ENCODE peak calls at places on chromosomes 2 and 18, in ten cellular contexts. U is heart left ventricle; T is CD4-positive, alpha-beta T cell; E is tibial nerve; I is breast epithelium; X is AG04450; Y is HFFc6; M is AG09309; H is thyroid gland; S is lung. W is an unnamed sample.

GRCh38 chr2:28354920-28355520 is 37.6 kb upstream of the FOSL2 start:
- DNase-seq in U (no peak), X (no peak), H (no peak), M (no peak), Y (no peak), I (no peak), T (no peak), S (no peak), E (no peak), W (no peak)

GRCh38 chr2:53987336-53987921 is 16.6 kb upstream of the PSME4 start:
- DNase-seq in Y (peak), E (no peak), T (no peak), U (no peak), H (no peak), I (no peak), M (peak), S (peak), X (peak), W (no peak)

GRCh38 chr2:159150208-159150607 is 136.3 kb downstream of the WDSUB1 start:
- DNase-seq in U (no peak), S (no peak), X (no peak), E (no peak), H (no peak), Y (no peak), T (peak), I (no peak), M (no peak), W (no peak)

GRCh38 chr18:23824235-23824634 is 135.0 kb downstream of the LAMA3 start:
- DNase-seq in I (no peak), H (no peak), U (no peak), S (no peak), T (no peak), Y (no peak), X (no peak), M (no peak), E (no peak), W (no peak)

GRCh38 chr2:80396276-80396675 is 91.7 kb upstream of the LRRTM1 start:
- DNase-seq in Y (no peak), H (no peak), S (no peak), X (no peak), E (no peak), T (no peak), I (no peak), U (no peak), M (no peak), W (no peak)

GRCh38 chr2:144330951-144331651 is 188.8 kb downstream of the ZEB2 start:
- DNase-seq in U (no peak), S (no peak), T (no peak), H (no peak), X (no peak), Y (no peak), M (no peak), E (no peak), I (no peak), W (no peak)

GRCh38 chr2:240426797-240427721 is 8.4 kb upstream of the GPC1 start:
- DNase-seq in S (no peak), U (no peak), I (peak), T (no peak), Y (no peak), X (no peak), M (no peak), H (no peak), E (peak), W (peak)

GRCh38 chr2:235690809-235691450 is 197.1 kb downstream of the AGAP1 start:
- DNase-seq in E (no peak), H (no peak), X (no peak), I (no peak), U (no peak), S (no peak), T (no peak), Y (no peak), M (no peak), W (no peak)

GRCh38 chr18:49090901-49091300 is 140.1 kb upstream of the SMAD7 start:
- DNase-seq in M (no peak), H (no peak), X (no peak), Y (no peak), S (no peak), T (no peak), U (no peak), I (no peak), E (no peak), W (no peak)

GRCh38 chr18:38458673-38459072 is 893.1 kb upstream of the CELF4 start:
- DNase-seq in S (no peak), U (no peak), E (no peak), Y (no peak), T (no peak), M (no peak), H (no peak), I (no peak), X (no peak), W (no peak)

GRCh38 chr18:14943967-14944636 is 196.1 kb downstream of the ANKRD30B start:
- DNase-seq in E (no peak), M (no peak), H (no peak), T (no peak), Y (no peak), S (no peak), X (no peak), I (no peak), U (no peak), W (no peak)

GRCh38 chr18:76822510-76823165 is at the start of gene ZNF236:
- DNase-seq in I (peak), U (peak), S (peak), H (peak), T (peak), Y (peak), X (peak), E (peak), M (peak), W (no peak)

GRCh38 chr2:139669675-139670074 is 889.5 kb upstream of the NXPH2 start:
- DNase-seq in I (no peak), Y (no peak), M (no peak), U (no peak), H (no peak), S (no peak), X (no peak), T (no peak), E (no peak), W (no peak)

GRCh38 chr18:63844254-63844653 is 43.3 kb upstream of the SERPINB2 start:
- DNase-seq in X (no peak), U (no peak), M (no peak), I (no peak), S (no peak), E (no peak), T (no peak), Y (peak), H (no peak), W (no peak)

GRCh38 chr2:2683581-2683980 is 352.5 kb upstream of the MYT1L start:
- DNase-seq in S (no peak), T (no peak), H (no peak), Y (no peak), X (no peak), U (no peak), M (no peak), E (no peak), I (no peak), W (no peak)

GRCh38 chr2:3867451-3867850 is 164.1 kb downstream of the DCDC2C start:
- DNase-seq in S (no peak), U (no peak), E (no peak), X (no peak), T (no peak), Y (no peak), I (no peak), H (peak), M (no peak), W (no peak)

GRCh38 chr2:36507408-36507812 is 90.6 kb downstream of the FEZ2 start:
- DNase-seq in S (peak), M (no peak), E (no peak), X (no peak), I (no peak), H (peak), U (peak), Y (peak), T (no peak), W (no peak)

GRCh38 chr2:224901121-224901676 is 141.1 kb downstream of the DOCK10 start:
- DNase-seq in U (no peak), I (no peak), E (no peak), T (no peak), S (no peak), X (no peak), Y (no peak), H (no peak), M (no peak), W (no peak)

GRCh38 chr2:105393373-105394055 is 5.3 kb downstream of the FHL2 start:
- DNase-seq in X (no peak), E (peak), H (peak), M (no peak), T (no peak), S (no peak), I (no peak), U (peak), Y (no peak), W (no peak)

GRCh38 chr18:80208620-80209019 is 38.7 kb downstream of the PARD6G start:
- DNase-seq in T (no peak), M (no peak), H (no peak), X (no peak), S (no peak), I (no peak), Y (no peak), U (no peak), E (no peak), W (no peak)

GRCh38 chr2:142020368-142020767 is 110.4 kb downstream of the LRP1B start:
- DNase-seq in X (no peak), S (no peak), U (no peak), M (no peak), Y (no peak), E (no peak), T (no peak), H (no peak), I (no peak), W (no peak)

GRCh38 chr2:216691210-216691741 is 4.1 kb downstream of the IGFBP5 start:
- DNase-seq in U (peak), H (peak), E (peak), I (peak), M (no peak), S (peak), Y (peak), T (no peak), X (no peak), W (no peak)

GRCh38 chr18:79736230-79736629 is 56.6 kb downstream of the CTDP1 start:
- DNase-seq in I (no peak), M (no peak), H (no peak), X (no peak), Y (no peak), T (no peak), U (no peak), S (no peak), E (no peak), W (no peak)

GRCh38 chr18:35059280-35059927 is 18.2 kb downstream of the MAPRE2 start:
- DNase-seq in H (peak), U (no peak), M (no peak), Y (no peak), I (no peak), S (no peak), X (no peak), T (no peak), E (no peak), W (no peak)

GRCh38 chr2:179302764-179303561 is 38.3 kb upstream of the SESTD1 start:
- DNase-seq in I (no peak), X (no peak), S (no peak), Y (no peak), T (no peak), H (no peak), M (no peak), E (no peak), U (no peak), W (no peak)

GRCh38 chr2:240579771-240580614 is 6.5 kb upstream of the CAPN10 start:
- DNase-seq in S (peak), T (peak), U (no peak), H (peak), X (no peak), M (peak), E (no peak), I (no peak), Y (peak), W (peak)

GRCh38 chr2:122929347-122929746 is 1095.7 kb upstream of the CNTNAP5 start:
- DNase-seq in T (no peak), I (no peak), U (no peak), S (no peak), M (no peak), X (no peak), H (no peak), E (no peak), Y (no peak), W (no peak)

GRCh38 chr2:91477731-91478672 is 2786.5 kb downstream of the RPIA start:
- DNase-seq in E (no peak), T (no peak), U (peak), Y (no peak), I (peak), H (peak), X (no peak), S (peak), M (no peak), W (no peak)

GRCh38 chr2:110955546-110955945 is 165.2 kb upstream of the BCL2L11 start:
- DNase-seq in M (no peak), T (no peak), H (peak), X (no peak), Y (no peak), I (no peak), S (peak), U (no peak), E (no peak), W (no peak)

GRCh38 chr2:160813506-160813858 is 319.9 kb upstream of the RBMS1 start:
- DNase-seq in U (no peak), S (no peak), I (no peak), X (no peak), E (no peak), Y (no peak), M (no peak), T (no peak), H (no peak), W (no peak)

GRCh38 chr2:38661306-38661705 is 4.6 kb upstream of the GALM start:
- DNase-seq in X (no peak), S (no peak), H (no peak), T (no peak), Y (peak), U (no peak), E (no peak), M (no peak), I (no peak), W (no peak)

DNA sequence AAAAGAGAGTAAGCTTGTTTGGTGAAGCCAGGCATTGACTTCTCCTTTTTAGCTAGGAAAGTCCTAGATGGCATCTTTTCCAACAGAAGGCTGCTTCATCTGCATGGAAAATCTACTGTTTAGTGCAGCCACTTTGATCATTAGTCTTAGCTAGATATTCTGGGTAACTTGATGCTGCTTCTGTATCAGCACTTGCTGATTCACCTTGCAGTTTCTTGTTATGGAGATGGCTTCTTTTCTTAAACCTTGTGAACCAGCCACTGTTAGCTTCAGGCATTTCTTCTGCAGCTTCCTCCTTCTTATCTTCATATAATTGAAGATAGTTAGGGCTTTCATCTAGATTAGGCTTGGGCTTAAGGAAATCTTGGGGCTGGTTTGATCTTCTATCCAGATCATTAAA is 639.7 kb downstream of the TDRD15 start:
- DNase-seq in S (no peak), H (no peak), M (no peak), E (no peak), X (no peak), T (no peak), U (no peak), Y (no peak), I (no peak), W (no peak)
- TF ChIP-seq CTCF in S (no peak), H (no peak), M (no peak), E (no peak), X (no peak), T (no peak), U (no peak), Y (no peak), I (no peak), W (no peak)

GRCh38 chr2:239064891-239065290 is 217.0 kb downstream of the TWIST2 start:
- DNase-seq in U (no peak), I (no peak), E (no peak), H (no peak), T (no peak), M (no peak), X (no peak), Y (no peak), S (no peak), W (no peak)

GRCh38 chr2:239067196-239067865 is 219.4 kb downstream of the TWIST2 start:
- DNase-seq in M (no peak), X (no peak), I (no peak), T (no peak), H (no peak), Y (no peak), S (no peak), E (no peak), U (no peak), W (no peak)

GRCh38 chr2:239065537-239065936 is 217.7 kb downstream of the TWIST2 start:
- DNase-seq in X (no peak), M (no peak), I (no peak), Y (no peak), T (no peak), S (no peak), U (no peak), H (no peak), E (no peak), W (no peak)

GRCh38 chr2:239066597-239066996 is 218.7 kb downstream of the TWIST2 start:
- DNase-seq in M (no peak), U (no peak), T (no peak), E (no peak), I (no peak), S (no peak), H (no peak), Y (no peak), X (no peak), W (no peak)

GRCh38 chr2:239065962-239066361 is 218.1 kb downstream of the TWIST2 start:
- DNase-seq in I (no peak), E (no peak), X (no peak), S (no peak), T (no peak), M (no peak), H (no peak), Y (no peak), U (no peak), W (no peak)
- TF ChIP-seq CTCF in I (no peak), E (no peak), X (no peak), S (no peak), T (no peak), M (no peak), H (no peak), Y (peak), U (no peak), W (no peak)

GRCh38 chr2:101040072-101040471 is 38.0 kb downstream of the RPL31 start:
- DNase-seq in I (no peak), E (no peak), X (no peak), S (no peak), T (no peak), H (no peak), M (no peak), Y (no peak), U (no peak), W (no peak)

GRCh38 chr2:101040761-101041160 is 38.7 kb downstream of the RPL31 start:
- DNase-seq in U (no peak), I (no peak), M (no peak), H (no peak), Y (no peak), S (no peak), X (no peak), E (no peak), T (no peak), W (no peak)

GRCh38 chr2:101036562-101036961 is 34.5 kb downstream of the RPL31 start:
- DNase-seq in S (no peak), I (no peak), Y (peak), U (no peak), T (no peak), M (no peak), H (no peak), X (no peak), E (no peak), W (no peak)

GRCh38 chr2:101037161-101037755 is 35.2 kb downstream of the RPL31 start:
- DNase-seq in S (no peak), E (no peak), I (no peak), M (no peak), H (no peak), T (no peak), U (no peak), X (no peak), Y (no peak), W (no peak)

DNA sequence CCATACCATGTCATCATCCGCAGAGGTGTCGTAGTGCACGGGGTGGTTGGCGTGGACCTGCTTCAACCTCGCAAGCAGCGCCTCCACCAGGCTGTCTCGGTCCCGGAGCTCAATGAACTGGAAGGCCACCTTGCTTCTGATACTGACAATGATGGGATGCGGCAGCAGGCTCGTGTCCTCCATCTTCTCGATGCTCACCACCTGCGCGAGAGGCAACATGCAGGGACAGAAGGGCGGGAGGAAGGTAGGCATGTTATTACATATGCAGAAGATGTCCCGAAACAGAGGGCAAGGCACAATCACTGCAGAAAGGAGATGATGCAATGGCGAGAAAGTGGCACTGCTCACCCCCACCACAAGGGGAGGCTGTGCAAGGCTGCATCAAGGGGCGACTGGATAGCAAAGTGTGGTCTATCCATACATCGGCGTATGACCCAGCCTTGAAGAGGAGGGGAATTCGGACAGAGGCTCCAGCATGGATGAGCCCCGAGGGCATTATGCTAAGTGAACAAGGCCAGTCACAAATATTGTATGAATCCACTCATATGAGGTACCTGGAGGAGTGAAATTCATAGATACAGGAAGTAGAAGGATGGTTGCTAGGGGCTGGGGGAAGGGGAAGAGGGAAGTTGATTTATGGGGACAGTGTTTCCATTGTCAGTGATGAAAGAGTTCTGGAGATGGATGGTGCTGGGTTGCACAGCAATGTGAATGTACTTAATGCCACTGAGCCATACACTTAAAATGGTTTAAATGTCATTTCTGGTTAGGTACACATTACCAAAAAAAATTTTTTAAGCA is 36.6 kb downstream of the RPL31 start:
- DNase-seq in T (no peak), U (no peak), I (no peak), X (no peak), S (no peak), Y (no peak), H (no peak), E (no peak), M (no peak), W (no peak)
- TF ChIP-seq CTCF in T (no peak), U (peak), I (no peak), X (peak), S (no peak), Y (peak), H (no peak), E (no peak), M (peak), W (no peak)

GRCh38 chr2:98308532-98308931 is 37.7 kb upstream of the CNGA3 start:
- DNase-seq in Y (no peak), U (no peak), E (no peak), S (no peak), I (no peak), X (no peak), T (no peak), M (no peak), H (no peak), W (no peak)

GRCh38 chr2:98314251-98314650 is 32.0 kb upstream of the CNGA3 start:
- DNase-seq in E (no peak), S (no peak), U (no peak), Y (no peak), M (no peak), I (no peak), T (no peak), X (no peak), H (no peak), W (no peak)

GRCh38 chr2:98311090-98311489 is 35.2 kb upstream of the CNGA3 start:
- DNase-seq in X (no peak), H (no peak), E (no peak), T (no peak), U (no peak), S (no peak), M (no peak), Y (no peak), I (no peak), W (no peak)

GRCh38 chr2:98313512-98314250 is 32.6 kb upstream of the CNGA3 start:
- DNase-seq in X (no peak), U (no peak), E (no peak), H (no peak), I (no peak), Y (no peak), S (no peak), T (no peak), M (no peak), W (no peak)

DNA sequence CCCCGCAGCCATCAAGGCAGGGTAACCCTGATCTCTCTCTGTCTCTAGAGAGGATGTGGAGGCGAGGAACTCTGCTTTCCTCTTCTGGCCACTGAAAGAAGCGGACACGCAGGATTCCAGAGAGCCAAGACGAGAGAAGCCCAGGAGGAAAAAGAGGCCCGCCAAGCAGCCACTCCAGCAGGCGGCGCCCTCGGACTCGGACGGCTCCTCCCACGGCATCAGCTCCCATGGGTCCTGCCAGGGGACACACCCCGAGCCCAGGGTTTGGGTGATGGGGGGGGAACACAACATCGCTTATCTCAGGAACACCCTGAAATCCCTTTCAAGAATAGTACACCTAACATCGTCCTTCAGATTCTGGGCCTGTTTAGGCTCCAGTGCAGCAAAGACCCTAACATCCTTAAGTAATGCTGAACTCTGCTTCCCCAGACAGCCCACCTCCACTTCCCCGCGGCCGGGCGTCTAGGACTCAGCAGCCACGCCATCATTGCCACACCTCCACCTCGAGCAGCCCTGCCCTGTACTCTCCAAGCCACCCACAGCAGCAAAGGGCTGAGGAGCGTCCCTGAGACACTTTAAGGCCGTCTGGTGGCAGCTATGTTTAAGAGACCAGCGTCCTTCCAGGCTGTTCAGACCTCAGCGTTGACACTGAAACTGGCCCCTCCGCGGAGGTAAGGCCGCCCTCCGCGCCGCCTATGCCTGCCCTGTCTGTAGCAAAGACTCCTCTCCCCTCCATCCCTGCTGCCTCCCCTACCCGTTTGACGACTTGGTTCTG is 34.3 kb upstream of the CNGA3 start:
- DNase-seq in U (no peak), S (no peak), H (no peak), X (no peak), I (no peak), M (no peak), E (no peak), T (no peak), Y (no peak), W (no peak)
- TF ChIP-seq CTCF in U (no peak), S (no peak), H (no peak), X (no peak), I (no peak), M (no peak), E (no peak), T (no peak), Y (no peak), W (no peak)

W was measured in omental fat pad.